ENCODE peak calls at places on chromosomes 7 and 10, in ten cellular contexts. D, C, B, J, L, R, X, T, W and Y are unnamed samples.
A peak's percentile ranks its signal among the peaks of the same experiment; 100 is the strongest.

GRCh38 chr7:132656846-132657776 is 80.8 kb upstream of the PLXNA4 start:
- DNase-seq in D (peak; percentile 43), C (peak; percentile 24), B (no peak), J (peak; percentile 22), L (no peak), R (no peak), X (no peak), T (no peak), W (peak; percentile 47), Y (peak; percentile 53)

GRCh38 chr7:96236198-96237039 is 85.5 kb downstream of the SLC25A13 start:
- DNase-seq in D (peak; percentile 97), C (no peak), B (peak; percentile 55), J (peak; percentile 76), L (no peak), R (peak; percentile 31), X (peak; percentile 47), T (no peak), W (no peak), Y (peak; percentile 84)

GRCh38 chr7:76225379-76225778 is 23.7 kb downstream of the SRRM3 start:
- DNase-seq in D (peak; percentile 41), C (peak; percentile 74), B (peak; percentile 74), J (peak; percentile 12), L (peak; percentile 27), R (no peak), X (no peak), T (no peak), W (peak; percentile 76), Y (peak; percentile 43)

GRCh38 chr7:47638679-47639306 is 56.9 kb upstream of the TNS3 start:
- DNase-seq in D (peak; percentile 49), C (no peak), B (no peak), J (peak; percentile 67), L (no peak), R (no peak), X (no peak), T (no peak), W (no peak), Y (no peak)

GRCh38 chr7:9231683-9232082 is 798.3 kb downstream of the NXPH1 start:
- DNase-seq in D (no peak), C (no peak), B (no peak), J (no peak), L (no peak), R (no peak), X (no peak), T (no peak), W (no peak), Y (no peak)

GRCh38 chr7:97149843-97150242 is 32.3 kb downstream of the SDHAF3 start:
- DNase-seq in D (peak; percentile 8), C (no peak), B (no peak), J (no peak), L (no peak), R (no peak), X (no peak), T (no peak), W (no peak), Y (no peak)

GRCh38 chr10:61992683-61993629 is 91.5 kb downstream of the ARID5B start:
- DNase-seq in D (peak; percentile 99), C (peak; percentile 18), B (no peak), J (peak; percentile 93), L (no peak), R (peak; percentile 86), X (peak; percentile 23), T (peak; percentile 45), W (no peak), Y (peak; percentile 90)

GRCh38 chr7:2018786-2019692 is 213.7 kb downstream of the MAD1L1 start:
- DNase-seq in D (peak; percentile 64), C (peak; percentile 65), B (no peak), J (peak; percentile 17), L (no peak), R (peak; percentile 69), X (peak; percentile 40), T (no peak), W (no peak), Y (no peak)

GRCh38 chr10:2925631-2926030 is 141.7 kb upstream of the PFKP start:
- DNase-seq in D (peak; percentile 66), C (no peak), B (no peak), J (peak; percentile 22), L (no peak), R (no peak), X (peak; percentile 43), T (no peak), W (peak; percentile 85), Y (peak; percentile 60)

GRCh38 chr7:127514499-127514898 is 70.9 kb downstream of the GCC1 start:
- DNase-seq in D (peak; percentile 72), C (peak; percentile 45), B (no peak), J (peak; percentile 51), L (peak; percentile 44), R (no peak), X (no peak), T (no peak), W (no peak), Y (peak; percentile 48)

GRCh38 chr10:60453031-60453430 is 63.4 kb upstream of the ANK3 start:
- DNase-seq in D (no peak), C (no peak), B (no peak), J (no peak), L (no peak), R (no peak), X (no peak), T (no peak), W (no peak), Y (no peak)

GRCh38 chr10:71512794-71513379 is 116.2 kb downstream of the CDH23 start:
- DNase-seq in D (peak; percentile 35), C (no peak), B (peak; percentile 76), J (peak; percentile 63), L (no peak), R (no peak), X (no peak), T (no peak), W (no peak), Y (no peak)

GRCh38 chr7:99000196-99000903 is 122.0 kb downstream of the TRRAP start:
- DNase-seq in D (no peak), C (no peak), B (peak; percentile 31), J (no peak), L (no peak), R (no peak), X (no peak), T (no peak), W (no peak), Y (no peak)

GRCh38 chr10:50851884-50852671 is 33.3 kb downstream of the A1CF start:
- DNase-seq in D (no peak), C (no peak), B (no peak), J (no peak), L (no peak), R (no peak), X (no peak), T (no peak), W (no peak), Y (no peak)

GRCh38 chr7:46600340-46600739 is 679.3 kb upstream of the IGFBP3 start:
- DNase-seq in D (peak; percentile 91), C (no peak), B (no peak), J (no peak), L (no peak), R (no peak), X (peak; percentile 48), T (no peak), W (no peak), Y (peak; percentile 14)

GRCh38 chr7:71817931-71818330 is 594.2 kb downstream of the CALN1 start:
- DNase-seq in D (no peak), C (no peak), B (no peak), J (no peak), L (no peak), R (no peak), X (no peak), T (no peak), W (no peak), Y (no peak)

GRCh38 chr7:85000973-85001372 is 185.9 kb downstream of the SEMA3D start:
- DNase-seq in D (no peak), C (no peak), B (no peak), J (no peak), L (no peak), R (no peak), X (no peak), T (no peak), W (no peak), Y (no peak)

DNA sequence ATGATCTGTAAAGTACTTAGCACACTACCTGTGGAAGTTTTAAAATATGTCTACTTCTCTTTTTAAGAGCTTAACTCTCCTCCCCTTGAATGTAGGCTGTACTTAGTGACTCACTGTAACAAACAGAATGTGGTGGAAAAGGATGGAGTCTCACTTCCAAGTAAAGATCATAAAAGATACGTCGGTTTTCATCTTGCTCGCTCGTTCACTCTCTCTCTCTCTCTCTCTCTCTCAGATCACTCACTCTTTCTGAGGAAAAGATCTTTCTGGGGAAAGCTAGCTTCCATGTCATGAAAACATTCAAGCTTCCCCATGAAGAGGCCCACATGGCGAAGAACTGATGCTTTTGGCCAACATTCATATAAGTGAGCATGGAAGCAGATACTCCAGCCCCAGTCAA is 5.5 kb downstream of the CHUK start:
- DNase-seq in D (no peak), C (no peak), B (no peak), J (no peak), L (no peak), R (no peak), X (no peak), T (no peak), W (no peak), Y (no peak)
- TF ChIP-seq CTCF in D (no peak), C (no peak), B (no peak), J (no peak), L (no peak), R (no peak), X (no peak), T (no peak), W (no peak), Y (no peak)

GRCh38 chr7:90455163-90456030 is 14.0 kb upstream of the PTTG1IP2 start:
- DNase-seq in D (peak; percentile 73), C (peak; percentile 59), B (no peak), J (peak; percentile 57), L (peak; percentile 55), R (no peak), X (no peak), T (peak; percentile 19), W (no peak), Y (peak; percentile 71)
- TF ChIP-seq CTCF in D (peak; percentile 66), C (peak; percentile 46), B (peak; percentile 58), J (peak; percentile 62), L (peak; percentile 76), R (peak; percentile 69), X (peak; percentile 73), T (peak; percentile 63), W (peak; percentile 74), Y (peak; percentile 62)

DNA sequence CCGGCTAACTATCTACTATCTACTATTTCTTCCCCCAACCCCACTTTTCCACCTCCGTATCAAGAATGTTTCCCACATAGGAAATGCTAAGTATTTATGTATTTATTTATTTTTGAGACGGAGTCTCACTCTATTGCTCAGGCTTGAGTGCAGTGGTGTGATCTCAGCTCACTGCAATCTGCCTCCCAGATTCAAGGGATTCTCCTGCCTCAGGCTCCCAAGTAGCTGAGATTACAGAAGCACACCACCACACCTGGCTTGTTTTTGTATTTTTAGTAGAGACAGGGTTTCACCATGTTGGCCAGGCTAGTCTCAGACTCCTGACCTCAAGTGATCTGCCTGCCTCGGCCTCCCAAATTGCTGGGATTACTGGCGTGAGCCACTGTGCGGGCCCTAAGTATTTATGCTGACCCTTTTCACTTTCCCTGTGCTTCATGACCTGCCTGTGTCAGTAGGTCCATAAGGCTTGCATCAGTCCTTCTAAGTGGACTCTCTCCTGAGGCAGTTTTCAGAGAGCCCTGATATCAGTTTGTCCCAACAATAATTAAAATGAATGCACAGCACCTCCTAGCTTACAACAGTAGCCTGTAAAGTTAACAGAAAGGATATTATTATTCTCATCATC is 25.7 kb upstream of the FBXW4 start:
- DNase-seq in D (no peak), C (no peak), B (no peak), J (no peak), L (no peak), R (no peak), X (no peak), T (no peak), W (no peak), Y (no peak)
- TF ChIP-seq CTCF in D (no peak), C (no peak), B (no peak), J (no peak), L (no peak), R (no peak), X (no peak), T (no peak), W (no peak), Y (no peak)

GRCh38 chr10:17787087-17787942 is 21.8 kb upstream of the MRC1 start:
- DNase-seq in D (peak; percentile 98), C (no peak), B (no peak), J (peak; percentile 98), L (no peak), R (peak; percentile 67), X (no peak), T (no peak), W (no peak), Y (peak; percentile 90)
- TF ChIP-seq CTCF in D (no peak), C (no peak), B (no peak), J (no peak), L (no peak), R (no peak), X (no peak), T (no peak), W (no peak), Y (no peak)